ENCODE peak calls at places on chromosomes 4 and X, in nine cellular contexts. J is cardiac muscle cell, R is OCI-LY7, U is Panc1, F is vagina, A is neural progenitor cell, D is RWPE2, T is upper lobe of left lung, X is body of pancreas. Y is an unnamed sample.

GRCh38 chrX:13840121-13840520 is 23.2 kb upstream of the GPM6B start:
- DNase-seq in R (no peak), J (no peak), D (no peak), A (no peak), F (no peak), T (no peak), U (no peak), X (no peak), Y (no peak)

GRCh38 chr4:153169811-153170210 is 34.4 kb upstream of the TRIM2 start:
- DNase-seq in D (no peak), F (no peak), A (no peak), T (no peak), R (no peak), J (no peak), X (no peak), U (no peak), Y (no peak)

GRCh38 chr4:101961144-101961543 is 170.6 kb downstream of the BANK1 start:
- DNase-seq in U (no peak), X (no peak), R (no peak), D (no peak), A (peak), J (no peak), T (no peak), F (no peak), Y (no peak)

GRCh38 chrX:40012039-40012799 is 85.5 kb downstream of the BCOR start:
- DNase-seq in D (no peak), J (peak), X (peak), F (no peak), T (peak), U (no peak), A (peak), R (no peak), Y (no peak)

GRCh38 chr4:7462509-7462971 is 27.8 kb upstream of the PSAPL1 start:
- DNase-seq in U (no peak), F (no peak), T (no peak), R (peak), J (peak), D (no peak), X (no peak), A (peak), Y (no peak)

GRCh38 chrX:105765691-105766090 is 56.6 kb upstream of the NRK start:
- DNase-seq in R (no peak), A (no peak), J (no peak), D (no peak), X (no peak), U (no peak), F (no peak), T (no peak), Y (no peak)

GRCh38 chr4:139734201-139734874 is 68.7 kb downstream of the MGST2 start:
- DNase-seq in D (no peak), A (peak), T (no peak), U (no peak), F (no peak), R (no peak), J (peak), X (peak), Y (no peak)

GRCh38 chrX:19956923-19957322 is 33.9 kb downstream of the BCLAF3 start:
- DNase-seq in J (peak), D (no peak), T (no peak), R (no peak), F (no peak), U (no peak), A (no peak), X (no peak), Y (no peak)

GRCh38 chrX:5646818-5647217 is 581.8 kb downstream of the NLGN4X start:
- DNase-seq in A (no peak), D (no peak), J (no peak), X (no peak), U (no peak), R (peak), T (no peak), F (no peak), Y (no peak)

GRCh38 chrX:46670316-46670715 is 88.6 kb downstream of the SLC9A7 start:
- DNase-seq in D (no peak), U (no peak), R (no peak), J (no peak), A (no peak), X (no peak), T (no peak), F (no peak), Y (no peak)

GRCh38 chrX:111719426-111720210 is 38.6 kb downstream of the ALG13 start:
- DNase-seq in X (no peak), F (no peak), T (no peak), R (peak), D (no peak), A (no peak), J (peak), U (no peak), Y (no peak)

GRCh38 chrX:100647739-100648138 is 3.7 kb downstream of the SRPX2 start:
- DNase-seq in X (no peak), R (no peak), D (no peak), F (no peak), A (no peak), T (no peak), J (peak), U (no peak), Y (no peak)

GRCh38 chr4:54384563-54384962 is 155.5 kb downstream of the PDGFRA start:
- DNase-seq in J (peak), U (no peak), X (peak), R (peak), F (no peak), T (no peak), A (peak), D (no peak), Y (no peak)
- TF ChIP-seq CTCF in J (peak), U (peak), X (no peak), R (peak), F (no peak), T (peak), A (peak), D (peak), Y (no peak)

DNA sequence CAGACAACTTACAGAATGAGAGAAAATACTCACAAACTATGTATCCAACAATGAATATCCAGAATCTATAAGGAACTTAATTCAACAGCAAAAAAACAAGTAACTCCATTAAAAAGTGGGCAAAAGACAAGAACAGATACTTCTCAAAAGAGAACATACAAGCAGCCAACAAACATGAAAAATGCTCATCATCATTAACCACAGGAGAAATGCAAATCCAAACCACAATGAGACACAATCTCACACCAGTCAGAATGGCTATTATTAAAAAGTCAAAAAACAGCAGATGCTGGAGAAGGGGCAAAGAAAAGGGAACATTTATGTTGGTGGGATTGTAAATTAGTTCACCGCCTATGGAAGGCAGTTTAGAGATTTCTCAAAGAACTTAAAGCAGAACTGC is 150.3 kb downstream of the FGF16 start:
- DNase-seq in J (no peak), T (no peak), A (no peak), D (no peak), F (no peak), U (no peak), X (no peak), R (no peak), Y (no peak)
- H3K27ac ChIP-seq in J (no peak), T (no peak), A (no peak), D (no peak), F (no peak), U (no peak), X (no peak), R (no peak), Y (no peak)

DNA sequence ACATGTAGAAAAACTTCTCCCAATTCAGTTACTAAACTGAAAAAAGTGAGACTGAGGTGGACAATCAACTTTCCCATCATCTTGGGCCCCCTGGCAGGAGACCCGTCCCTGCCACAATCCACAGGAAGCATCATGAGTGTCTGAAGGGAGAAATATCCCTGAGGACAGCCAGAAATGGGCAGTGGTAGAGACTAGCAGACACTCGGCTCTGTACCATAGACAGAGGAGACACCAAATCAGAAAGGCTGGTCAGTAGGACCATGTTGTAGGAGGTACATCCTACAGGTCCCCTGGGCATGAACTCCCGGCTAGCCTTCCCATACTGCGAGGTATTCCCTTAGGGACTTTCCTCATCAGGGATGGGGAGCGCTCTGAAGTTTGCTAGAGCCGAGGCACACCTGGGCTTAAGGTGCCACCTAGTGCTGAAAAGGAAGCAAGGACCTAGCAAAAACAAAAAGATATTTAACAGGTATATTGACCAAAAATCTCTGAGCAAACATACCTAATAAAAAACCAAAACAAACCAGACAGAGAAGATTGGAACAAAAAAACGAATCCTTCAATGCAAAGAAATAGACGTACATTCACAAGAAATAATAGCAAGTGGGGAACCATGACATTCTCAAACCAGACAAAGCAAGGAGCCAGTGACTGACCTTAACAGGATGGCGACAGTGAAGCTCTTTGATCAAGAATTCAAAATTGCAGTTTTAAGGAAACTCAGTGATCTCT is 55.6 kb downstream of the HAUS3 start:
- DNase-seq in R (peak), U (no peak), D (no peak), J (peak), F (no peak), T (no peak), X (peak), A (peak), Y (no peak)
- TF ChIP-seq CTCF in R (peak), U (peak), D (peak), J (peak), F (no peak), T (peak), X (peak), A (peak), Y (no peak)

DNA sequence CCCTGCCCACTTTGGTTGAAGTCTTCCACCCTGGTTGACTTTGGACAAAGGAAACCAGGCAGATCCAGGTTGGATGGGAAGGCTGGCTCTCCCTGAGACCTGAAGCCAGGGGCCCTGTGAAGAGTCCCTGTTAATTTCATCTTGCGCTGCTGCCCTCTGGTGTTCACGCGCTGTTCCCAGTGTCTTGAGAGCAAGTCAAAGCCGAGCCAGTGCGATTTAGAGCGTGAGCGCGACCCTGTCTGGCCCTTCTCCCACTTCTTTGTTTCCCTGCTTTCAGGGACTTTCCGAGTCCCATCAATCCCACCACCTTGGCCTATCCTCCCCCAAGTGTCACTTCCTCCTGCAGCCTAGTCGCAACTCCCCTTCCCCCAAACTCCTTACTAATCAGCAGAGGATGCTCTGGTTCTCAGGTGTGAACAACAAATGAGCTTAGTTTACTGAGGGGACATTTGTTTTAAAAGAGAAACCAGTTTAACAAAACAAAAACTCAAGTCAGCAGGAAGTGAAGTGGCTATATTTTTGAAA is 25.8 kb upstream of the CHRNA9 start:
- DNase-seq in T (no peak), F (no peak), U (peak), D (peak), R (peak), A (peak), J (peak), X (peak), Y (peak)
- H3K27ac ChIP-seq in T (no peak), F (peak), U (peak), D (no peak), R (peak), A (no peak), J (no peak), X (no peak), Y (peak)

GRCh38 chrX:154378059-154378798 is 866 bp upstream of the EMD start:
- DNase-seq in A (no peak), U (no peak), X (peak), T (no peak), J (peak), R (peak), F (no peak), D (no peak), Y (peak)
- TF ChIP-seq CTCF in A (no peak), U (no peak), X (no peak), T (no peak), J (no peak), R (no peak), F (no peak), D (no peak), Y (no peak)

GRCh38 chr4:2798399-2799301 is 5.8 kb downstream of the SH3BP2 start:
- DNase-seq in A (peak), D (peak), R (peak), T (peak), F (no peak), X (peak), J (peak), U (no peak), Y (no peak)

GRCh38 chr4:2799444-2799911 is 6.6 kb downstream of the SH3BP2 start:
- DNase-seq in R (no peak), D (peak), U (no peak), A (peak), F (no peak), T (peak), X (no peak), J (no peak), Y (no peak)

GRCh38 chr4:2800691-2801596 is 8.1 kb downstream of the SH3BP2 start:
- DNase-seq in J (peak), D (peak), U (no peak), F (no peak), R (no peak), X (peak), A (peak), T (peak), Y (no peak)

GRCh38 chr4:2797545-2798305 is 4.8 kb downstream of the SH3BP2 start:
- DNase-seq in U (no peak), X (peak), A (peak), F (no peak), D (peak), J (no peak), T (peak), R (no peak), Y (no peak)

DNA sequence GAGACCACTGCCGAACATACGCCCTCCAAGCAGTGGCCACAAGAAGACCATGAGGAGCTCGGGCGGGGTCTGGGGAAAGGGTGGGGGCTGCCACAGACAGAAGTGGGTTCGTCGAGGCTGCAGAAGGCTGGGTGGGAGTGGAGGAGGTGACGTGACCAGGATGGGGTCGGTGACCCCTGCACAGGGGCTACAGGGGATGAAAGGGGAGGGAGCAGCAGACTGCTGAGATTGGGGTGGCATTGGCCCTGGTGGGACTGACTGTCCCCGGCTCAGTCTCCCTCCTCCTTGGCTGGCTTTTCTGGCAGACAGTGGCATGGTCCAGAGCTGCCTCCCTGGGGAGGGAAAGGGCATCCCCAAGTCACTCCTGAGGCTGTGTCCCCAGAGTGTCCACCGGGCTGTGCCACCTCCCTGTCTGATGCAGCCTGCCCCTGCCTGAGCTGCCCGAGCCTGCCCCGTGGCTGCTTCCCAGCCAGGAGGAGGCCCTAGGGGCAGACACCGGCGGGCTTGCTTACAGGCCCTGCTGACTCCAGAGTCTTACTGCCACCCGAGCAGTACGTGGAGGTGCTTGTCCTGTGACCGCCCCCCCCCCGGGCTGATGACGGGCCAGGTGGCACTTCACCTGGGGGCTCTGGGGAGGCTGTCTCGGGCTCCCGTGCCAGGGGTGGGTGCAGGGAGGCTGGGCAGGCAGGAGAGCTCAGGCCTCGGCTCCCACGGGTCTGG is 7.2 kb downstream of the SH3BP2 start:
- DNase-seq in F (no peak), T (peak), D (peak), R (no peak), J (no peak), A (no peak), X (peak), U (no peak), Y (no peak)
- H3K27ac ChIP-seq in F (peak), T (peak), D (peak), R (no peak), J (peak), A (no peak), X (peak), U (peak), Y (peak)

GRCh38 chr4:156128616-156129015 is 174.9 kb upstream of the CTSO start:
- DNase-seq in T (no peak), D (no peak), F (no peak), U (no peak), X (no peak), R (no peak), J (no peak), A (no peak), Y (no peak)

GRCh38 chr4:156137971-156138581 is 184.4 kb upstream of the CTSO start:
- DNase-seq in R (no peak), A (peak), U (no peak), J (no peak), T (no peak), X (no peak), D (no peak), F (no peak), Y (no peak)

DNA sequence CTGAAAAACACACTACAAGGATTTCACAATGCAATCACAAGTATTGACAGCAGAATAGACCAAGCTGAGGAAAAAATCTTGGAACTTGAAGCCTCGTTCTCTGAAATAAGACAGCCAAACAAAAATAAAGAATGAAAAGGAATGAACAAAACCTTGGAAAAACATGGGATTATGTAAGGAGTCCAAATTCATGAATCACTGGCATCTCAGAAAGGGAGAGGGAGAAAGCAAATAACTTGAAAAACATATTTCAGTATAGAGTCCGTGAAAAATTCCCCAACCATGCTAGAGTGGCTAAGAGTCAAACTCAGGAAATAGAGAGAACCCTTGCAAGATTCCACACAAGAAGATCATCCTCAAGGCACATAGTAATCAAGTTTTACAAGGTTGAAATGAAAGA is 178.5 kb upstream of the CTSO start:
- DNase-seq in A (no peak), D (no peak), X (no peak), T (no peak), R (no peak), F (no peak), U (no peak), J (no peak), Y (no peak)
- TF ChIP-seq CTCF in A (no peak), D (no peak), X (no peak), T (no peak), R (no peak), F (no peak), U (no peak), J (no peak), Y (no peak)

GRCh38 chr4:149371021-149371420 is 444.6 kb downstream of the IQCM start:
- DNase-seq in D (no peak), U (peak), A (peak), T (no peak), J (peak), R (peak), F (no peak), X (peak), Y (no peak)
- H3K27ac ChIP-seq in D (no peak), U (no peak), A (no peak), T (no peak), J (no peak), R (no peak), F (no peak), X (no peak), Y (no peak)